ENCODE peak calls at places on chromosomes 6 and 20, in seven cellular contexts. One of them, this sample, is unnamed.

GRCh38 chr6:136956590-136957573 is 34.8 kb downstream of the SLC35D3 start:
- DNase-seq in SK-N-MC: no peak
- DNase-seq in AG04450: no peak
- DNase-seq in CD8-positive, alpha-beta T cell: no peak
- DNase-seq in right lobe of liver: no peak
- DNase-seq in stomach: no peak
- DNase-seq in aorta: no peak
- DNase-seq in this sample: no peak

GRCh38 chr6:19664878-19665715 is 172.1 kb upstream of the ID4 start:
- DNase-seq in SK-N-MC: peak
- DNase-seq in AG04450: no peak
- DNase-seq in CD8-positive, alpha-beta T cell: no peak
- DNase-seq in right lobe of liver: no peak
- DNase-seq in stomach: no peak
- DNase-seq in aorta: no peak
- DNase-seq in this sample: no peak

GRCh38 chr6:157649311-157650260 is 173.5 kb upstream of the SNX9 start:
- DNase-seq in SK-N-MC: no peak
- DNase-seq in AG04450: no peak
- DNase-seq in CD8-positive, alpha-beta T cell: no peak
- DNase-seq in right lobe of liver: no peak
- DNase-seq in stomach: no peak
- DNase-seq in aorta: peak
- DNase-seq in this sample: no peak

GRCh38 chr20:1427457-1428054 is 34.7 kb upstream of the FKBP1A start:
- DNase-seq in SK-N-MC: peak
- DNase-seq in AG04450: no peak
- DNase-seq in CD8-positive, alpha-beta T cell: no peak
- DNase-seq in right lobe of liver: no peak
- DNase-seq in stomach: no peak
- DNase-seq in aorta: no peak
- DNase-seq in this sample: no peak

GRCh38 chr6:75144396-75144795 is 61.5 kb downstream of the COL12A1 start:
- DNase-seq in SK-N-MC: no peak
- DNase-seq in AG04450: no peak
- DNase-seq in CD8-positive, alpha-beta T cell: no peak
- DNase-seq in right lobe of liver: no peak
- DNase-seq in stomach: no peak
- DNase-seq in aorta: no peak
- DNase-seq in this sample: no peak

GRCh38 chr6:24332306-24332705 is 25.6 kb downstream of the DCDC2 start:
- DNase-seq in SK-N-MC: no peak
- DNase-seq in AG04450: no peak
- DNase-seq in CD8-positive, alpha-beta T cell: no peak
- DNase-seq in right lobe of liver: no peak
- DNase-seq in stomach: no peak
- DNase-seq in aorta: no peak
- DNase-seq in this sample: peak

GRCh38 chr20:5065489-5066383 is 54.0 kb downstream of the PCNA start:
- DNase-seq in SK-N-MC: no peak
- DNase-seq in AG04450: peak
- DNase-seq in CD8-positive, alpha-beta T cell: no peak
- DNase-seq in right lobe of liver: peak
- DNase-seq in stomach: peak
- DNase-seq in aorta: peak
- DNase-seq in this sample: peak

GRCh38 chr20:48632017-48632824 is 195.6 kb downstream of the PREX1 start:
- DNase-seq in SK-N-MC: no peak
- DNase-seq in AG04450: no peak
- DNase-seq in CD8-positive, alpha-beta T cell: no peak
- DNase-seq in right lobe of liver: no peak
- DNase-seq in stomach: no peak
- DNase-seq in aorta: no peak
- DNase-seq in this sample: no peak

GRCh38 chr6:141169419-141169818 is 963.3 kb upstream of the GJE1 start:
- DNase-seq in SK-N-MC: peak
- DNase-seq in AG04450: peak
- DNase-seq in CD8-positive, alpha-beta T cell: no peak
- DNase-seq in right lobe of liver: no peak
- DNase-seq in stomach: no peak
- DNase-seq in aorta: no peak
- DNase-seq in this sample: no peak

GRCh38 chr6:157323114-157323923 is at the start of gene TMEM242:
- DNase-seq in SK-N-MC: no peak
- DNase-seq in AG04450: peak
- DNase-seq in CD8-positive, alpha-beta T cell: peak
- DNase-seq in right lobe of liver: peak
- DNase-seq in stomach: peak
- DNase-seq in aorta: peak
- DNase-seq in this sample: peak

GRCh38 chr6:164928366-164929154 is 380.8 kb downstream of the C6orf118 start:
- DNase-seq in SK-N-MC: no peak
- DNase-seq in AG04450: no peak
- DNase-seq in CD8-positive, alpha-beta T cell: no peak
- DNase-seq in right lobe of liver: no peak
- DNase-seq in stomach: no peak
- DNase-seq in aorta: no peak
- DNase-seq in this sample: no peak

GRCh38 chr20:20241966-20242365 is 125.9 kb upstream of the INSM1 start:
- DNase-seq in SK-N-MC: no peak
- DNase-seq in AG04450: no peak
- DNase-seq in CD8-positive, alpha-beta T cell: no peak
- DNase-seq in right lobe of liver: no peak
- DNase-seq in stomach: no peak
- DNase-seq in aorta: no peak
- DNase-seq in this sample: no peak

GRCh38 chr6:140480852-140481251 is 1106.4 kb upstream of the CITED2 start:
- DNase-seq in SK-N-MC: no peak
- DNase-seq in AG04450: peak
- DNase-seq in CD8-positive, alpha-beta T cell: no peak
- DNase-seq in right lobe of liver: no peak
- DNase-seq in stomach: no peak
- DNase-seq in aorta: no peak
- DNase-seq in this sample: no peak

GRCh38 chr20:58636983-58637421 is 14.1 kb upstream of the STX16 start:
- DNase-seq in SK-N-MC: no peak
- DNase-seq in AG04450: no peak
- DNase-seq in CD8-positive, alpha-beta T cell: no peak
- DNase-seq in right lobe of liver: no peak
- DNase-seq in stomach: no peak
- DNase-seq in aorta: no peak
- DNase-seq in this sample: no peak

GRCh38 chr6:33732819-33733218 is 13.9 kb downstream of the IP6K3 start:
- DNase-seq in SK-N-MC: no peak
- DNase-seq in AG04450: no peak
- DNase-seq in CD8-positive, alpha-beta T cell: no peak
- DNase-seq in right lobe of liver: no peak
- DNase-seq in stomach: no peak
- DNase-seq in aorta: no peak
- DNase-seq in this sample: no peak

GRCh38 chr6:57252975-57253374 is 30.9 kb upstream of the RAB23 start:
- DNase-seq in SK-N-MC: no peak
- DNase-seq in AG04450: peak
- DNase-seq in CD8-positive, alpha-beta T cell: no peak
- DNase-seq in right lobe of liver: no peak
- DNase-seq in stomach: no peak
- DNase-seq in aorta: no peak
- DNase-seq in this sample: no peak

GRCh38 chr6:159989882-159990480 is 21.1 kb downstream of the IGF2R start:
- DNase-seq in SK-N-MC: no peak
- DNase-seq in AG04450: no peak
- DNase-seq in CD8-positive, alpha-beta T cell: no peak
- DNase-seq in right lobe of liver: no peak
- DNase-seq in stomach: no peak
- DNase-seq in aorta: no peak
- DNase-seq in this sample: no peak

GRCh38 chr20:14817121-14817520 is 479.7 kb upstream of the FLRT3 start:
- DNase-seq in SK-N-MC: peak
- DNase-seq in AG04450: no peak
- DNase-seq in CD8-positive, alpha-beta T cell: no peak
- DNase-seq in right lobe of liver: no peak
- DNase-seq in stomach: no peak
- DNase-seq in aorta: no peak
- DNase-seq in this sample: no peak

GRCh38 chr20:61918548-61918947 is 147.1 kb downstream of the TAF4 start:
- DNase-seq in SK-N-MC: no peak
- DNase-seq in AG04450: no peak
- DNase-seq in CD8-positive, alpha-beta T cell: no peak
- DNase-seq in right lobe of liver: no peak
- DNase-seq in stomach: no peak
- DNase-seq in aorta: no peak
- DNase-seq in this sample: no peak

GRCh38 chr20:25476106-25477105 is 68.9 kb downstream of the GINS1 start:
- DNase-seq in SK-N-MC: no peak
- DNase-seq in AG04450: no peak
- DNase-seq in CD8-positive, alpha-beta T cell: no peak
- DNase-seq in right lobe of liver: no peak
- DNase-seq in stomach: no peak
- DNase-seq in aorta: no peak
- DNase-seq in this sample: no peak

GRCh38 chr6:316753-317038 is 24.4 kb downstream of the DUSP22 start:
- DNase-seq in SK-N-MC: no peak
- DNase-seq in AG04450: no peak
- DNase-seq in CD8-positive, alpha-beta T cell: no peak
- DNase-seq in right lobe of liver: no peak
- DNase-seq in stomach: no peak
- DNase-seq in aorta: no peak
- DNase-seq in this sample: no peak
- H3K27ac ChIP-seq in SK-N-MC: no peak
- H3K27ac ChIP-seq in AG04450: no peak
- H3K27ac ChIP-seq in CD8-positive, alpha-beta T cell: no peak
- H3K27ac ChIP-seq in right lobe of liver: no peak
- H3K27ac ChIP-seq in stomach: no peak
- H3K27ac ChIP-seq in aorta: no peak
- H3K27ac ChIP-seq in this sample: no peak

DNA sequence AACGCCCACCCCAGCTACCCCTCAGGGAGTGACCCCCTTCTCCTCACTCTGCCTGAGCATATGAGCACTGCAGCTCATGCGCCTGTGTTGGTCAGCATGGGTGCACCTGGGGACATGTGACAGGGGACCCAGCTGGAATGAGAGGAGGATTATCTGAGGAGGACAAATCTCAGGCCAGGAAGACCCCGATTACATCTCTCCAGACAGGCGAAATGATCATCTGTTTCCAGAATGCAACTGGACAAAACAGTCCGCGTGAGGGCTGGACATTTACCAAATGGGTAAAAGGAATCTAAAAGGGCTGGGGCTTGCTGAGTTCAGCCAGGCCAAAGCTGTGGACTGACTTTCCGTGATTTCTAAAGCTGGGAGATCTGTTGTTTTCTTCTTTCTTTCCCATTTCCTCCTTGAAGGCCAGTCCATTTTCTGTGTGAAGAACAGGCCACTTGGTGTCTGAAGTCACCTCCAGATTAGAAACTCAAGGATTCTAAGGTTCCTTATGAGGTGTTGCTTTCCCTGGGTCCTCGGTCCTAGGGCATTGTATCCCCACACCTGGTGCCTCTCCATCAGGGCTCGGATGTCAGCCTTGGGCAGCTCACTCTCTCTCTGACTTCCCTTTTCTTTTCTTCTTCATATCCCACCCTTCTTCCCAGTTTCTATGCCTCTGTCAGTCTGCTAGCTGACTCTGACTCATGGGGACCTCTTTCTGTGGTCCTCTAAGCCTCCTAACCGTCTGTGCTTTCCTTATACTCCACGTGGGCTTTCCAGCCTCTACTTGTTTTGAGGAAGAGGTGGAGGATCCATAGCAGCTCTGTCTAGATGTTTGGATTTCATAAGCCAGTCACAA is 8.2 kb upstream of the PLTP start:
- DNase-seq in SK-N-MC: no peak
- DNase-seq in AG04450: no peak
- DNase-seq in CD8-positive, alpha-beta T cell: no peak
- DNase-seq in right lobe of liver: no peak
- DNase-seq in stomach: no peak
- DNase-seq in aorta: no peak
- DNase-seq in this sample: no peak
- H3K27ac ChIP-seq in SK-N-MC: no peak
- H3K27ac ChIP-seq in AG04450: peak
- H3K27ac ChIP-seq in CD8-positive, alpha-beta T cell: no peak
- H3K27ac ChIP-seq in right lobe of liver: peak
- H3K27ac ChIP-seq in stomach: peak
- H3K27ac ChIP-seq in aorta: no peak
- H3K27ac ChIP-seq in this sample: no peak

DNA sequence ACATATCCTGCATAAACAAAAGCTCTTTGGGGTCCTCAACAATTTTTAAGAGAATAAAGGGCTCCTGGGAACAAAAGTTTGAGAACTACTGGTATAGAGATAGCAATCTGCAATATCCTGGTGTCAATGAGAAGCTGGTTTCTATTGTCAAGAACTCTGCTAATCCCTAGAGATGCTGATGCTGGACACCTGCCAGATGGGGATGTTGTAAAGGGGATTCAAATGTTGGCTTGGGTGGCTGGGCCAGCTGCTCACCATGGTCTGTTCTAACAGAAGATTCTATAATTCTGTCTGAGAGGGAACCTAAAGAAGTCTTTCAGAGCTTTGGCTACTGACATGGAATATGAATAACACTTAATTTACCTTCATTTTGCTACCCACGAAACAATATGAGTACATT is 137.8 kb downstream of the BTBD9 start:
- DNase-seq in SK-N-MC: no peak
- DNase-seq in AG04450: no peak
- DNase-seq in CD8-positive, alpha-beta T cell: no peak
- DNase-seq in right lobe of liver: no peak
- DNase-seq in stomach: no peak
- DNase-seq in aorta: no peak
- DNase-seq in this sample: no peak
- H3K27ac ChIP-seq in SK-N-MC: no peak
- H3K27ac ChIP-seq in AG04450: no peak
- H3K27ac ChIP-seq in CD8-positive, alpha-beta T cell: no peak
- H3K27ac ChIP-seq in right lobe of liver: no peak
- H3K27ac ChIP-seq in stomach: no peak
- H3K27ac ChIP-seq in aorta: no peak
- H3K27ac ChIP-seq in this sample: no peak

GRCh38 chr20:53940356-53940694 is 130.1 kb downstream of the BCAS1 start:
- DNase-seq in SK-N-MC: no peak
- DNase-seq in AG04450: no peak
- DNase-seq in CD8-positive, alpha-beta T cell: no peak
- DNase-seq in right lobe of liver: no peak
- DNase-seq in stomach: no peak
- DNase-seq in aorta: no peak
- DNase-seq in this sample: no peak

GRCh38 chr20:53937330-53937729 is 133.1 kb downstream of the BCAS1 start:
- DNase-seq in SK-N-MC: no peak
- DNase-seq in AG04450: no peak
- DNase-seq in CD8-positive, alpha-beta T cell: no peak
- DNase-seq in right lobe of liver: no peak
- DNase-seq in stomach: no peak
- DNase-seq in aorta: no peak
- DNase-seq in this sample: no peak

GRCh38 chr20:53939554-53940355 is 130.6 kb downstream of the BCAS1 start:
- DNase-seq in SK-N-MC: peak
- DNase-seq in AG04450: peak
- DNase-seq in CD8-positive, alpha-beta T cell: peak
- DNase-seq in right lobe of liver: peak
- DNase-seq in stomach: peak
- DNase-seq in aorta: peak
- DNase-seq in this sample: no peak

GRCh38 chr20:53937929-53938367 is 132.4 kb downstream of the BCAS1 start:
- DNase-seq in SK-N-MC: no peak
- DNase-seq in AG04450: no peak
- DNase-seq in CD8-positive, alpha-beta T cell: no peak
- DNase-seq in right lobe of liver: no peak
- DNase-seq in stomach: no peak
- DNase-seq in aorta: no peak
- DNase-seq in this sample: no peak

GRCh38 chr20:53938739-53939138 is 131.7 kb downstream of the BCAS1 start:
- DNase-seq in SK-N-MC: no peak
- DNase-seq in AG04450: no peak
- DNase-seq in CD8-positive, alpha-beta T cell: no peak
- DNase-seq in right lobe of liver: no peak
- DNase-seq in stomach: no peak
- DNase-seq in aorta: no peak
- DNase-seq in this sample: no peak
- H3K27ac ChIP-seq in SK-N-MC: no peak
- H3K27ac ChIP-seq in AG04450: no peak
- H3K27ac ChIP-seq in CD8-positive, alpha-beta T cell: no peak
- H3K27ac ChIP-seq in right lobe of liver: no peak
- H3K27ac ChIP-seq in stomach: no peak
- H3K27ac ChIP-seq in aorta: no peak
- H3K27ac ChIP-seq in this sample: peak